ENCODE peak calls at places on chromosomes 6 and 20, in four cellular contexts. A is astrocyte of the spinal cord; N is CD4-positive, alpha-beta T cell; O is fibroblast of mammary gland. G is an unnamed sample.

GRCh38 chr20:59643616-59644061 is 39.3 kb downstream of the PHACTR3 start:
- DNase-seq in A (no peak), N (no peak), O (no peak), G (no peak)

GRCh38 chr6:82067021-82067420 is 180.5 kb downstream of the IBTK start:
- DNase-seq in A (no peak), N (no peak), O (no peak), G (peak)

GRCh38 chr20:19649041-19649440 is 109.0 kb upstream of the RIN2 start:
- DNase-seq in A (no peak), N (no peak), O (no peak), G (no peak)

GRCh38 chr6:52227495-52227894 is 16.8 kb downstream of the IL17F start:
- DNase-seq in A (no peak), N (no peak), O (peak), G (no peak)

GRCh38 chr6:12290490-12290820 is 294 bp downstream of the EDN1 start:
- DNase-seq in A (no peak), N (no peak), O (no peak), G (no peak)

GRCh38 chr6:52364480-52365166 is 2.7 kb downstream of the PAQR8 start:
- DNase-seq in A (no peak), N (no peak), O (no peak), G (no peak)

GRCh38 chr6:170017603-170018274 is 266.3 kb downstream of the ERMARD start:
- DNase-seq in A (no peak), N (no peak), O (no peak), G (no peak)

GRCh38 chr6:130810307-130811030 is 16.7 kb upstream of the SMLR1 start:
- DNase-seq in A (peak), N (no peak), O (no peak), G (peak)

GRCh38 chr20:60138263-60139127 is 180.3 kb downstream of the CDH26 start:
- DNase-seq in A (peak), N (peak), O (no peak), G (peak)

GRCh38 chr6:116561377-116562018 is 7.9 kb downstream of the CALHM4 start:
- DNase-seq in A (peak), N (peak), O (peak), G (peak)

GRCh38 chr20:61697666-61698597 is 367.7 kb downstream of the TAF4 start:
- DNase-seq in A (no peak), N (no peak), O (no peak), G (no peak)

GRCh38 chr6:148689168-148689567 is 57.7 kb upstream of the UST start:
- DNase-seq in A (no peak), N (no peak), O (no peak), G (no peak)

GRCh38 chr6:88179692-88180091 is 13.5 kb upstream of the CNR1 start:
- DNase-seq in A (no peak), N (no peak), O (no peak), G (no peak)

GRCh38 chr20:54742193-54742592 is 266.8 kb downstream of the DOK5 start:
- DNase-seq in A (no peak), N (no peak), O (no peak), G (no peak)

GRCh38 chr20:48186447-48186846 is 401.2 kb upstream of the SULF2 start:
- DNase-seq in A (no peak), N (no peak), O (peak), G (peak)

GRCh38 chr6:4906942-4907300 is 96.9 kb downstream of the RPP40 start:
- DNase-seq in A (no peak), N (no peak), O (no peak), G (no peak)

GRCh38 chr6:14211596-14211961 is 94.0 kb downstream of the CD83 start:
- DNase-seq in A (no peak), N (no peak), O (peak), G (peak)

GRCh38 chr6:169890049-169890448 is 138.6 kb downstream of the ERMARD start:
- DNase-seq in A (no peak), N (no peak), O (no peak), G (no peak)

GRCh38 chr6:80254716-80255115 is 148.2 kb downstream of the BCKDHB start:
- DNase-seq in A (no peak), N (no peak), O (no peak), G (peak)

G was measured in fibroblast of pulmonary artery.